ENCODE peak calls at places on chromosomes 11 and 22, in six cellular contexts. Z, H, K, W, G and Q are unnamed samples.
A peak's percentile ranks its signal among the peaks of the same experiment; 100 is the strongest.

GRCh38 chr11:1555713-1556153 is 16.3 kb downstream of the DUSP8 start:
- DNase-seq in W (no peak), Z (no peak), G (no peak), H (peak; percentile 54), K (peak; percentile 13), Q (no peak)

GRCh38 chr11:26946209-26946828 is 47.6 kb upstream of the FIBIN start:
- DNase-seq in W (no peak), G (no peak), H (no peak), K (no peak), Z (peak; percentile 72), Q (peak; percentile 54)

GRCh38 chr22:44669725-44670027 is 32.3 kb upstream of the PRR5 start:
- DNase-seq in W (no peak), H (peak; percentile 76), K (no peak), Z (no peak), G (no peak), Q (peak; percentile 37)

GRCh38 chr11:15327786-15328231 is 213.1 kb downstream of the INSC start:
- DNase-seq in H (peak; percentile 96), W (peak; percentile 68), K (peak; percentile 23), Z (peak; percentile 32), G (peak; percentile 27), Q (peak; percentile 51)

GRCh38 chr22:37414288-37414687 is 13.0 kb downstream of the ELFN2 start:
- DNase-seq in G (no peak), K (no peak), Z (no peak), W (no peak), H (no peak), Q (no peak)

GRCh38 chr22:45008853-45009751 is 703 bp downstream of the PHF21B start:
- DNase-seq in Z (no peak), W (no peak), K (no peak), G (no peak), H (peak; percentile 73), Q (no peak)

GRCh38 chr11:44899959-44900358 is 50.7 kb downstream of the TP53I11 start:
- DNase-seq in W (no peak), H (peak; percentile 90), K (no peak), Z (peak; percentile 76), G (no peak), Q (peak; percentile 69)

GRCh38 chr11:27472398-27473016 is at the start of gene LGR4:
- DNase-seq in H (peak; percentile 99), G (peak; percentile 98), Z (peak; percentile 97), W (peak; percentile 98), K (peak; percentile 97), Q (peak; percentile 96)

GRCh38 chr11:27795955-27796861 is 96.0 kb upstream of the BDNF start:
- DNase-seq in K (no peak), G (no peak), W (no peak), Z (no peak), H (peak; percentile 72), Q (no peak)

GRCh38 chr11:57905439-57905838 is 118.2 kb upstream of the OR9Q1 start:
- DNase-seq in Z (no peak), H (no peak), G (no peak), K (no peak), W (no peak), Q (no peak)

GRCh38 chr11:108435066-108435465 is 32.3 kb downstream of the C11orf65 start:
- DNase-seq in Z (no peak), K (no peak), G (no peak), H (no peak), W (no peak), Q (no peak)

GRCh38 chr11:6927030-6927617 is 898 bp downstream of the ZNF215 start:
- DNase-seq in G (no peak), W (no peak), Z (no peak), K (no peak), H (peak; percentile 47), Q (no peak)

GRCh38 chr11:2211113-2211971 is 39.7 kb upstream of the TH start:
- DNase-seq in K (peak; percentile 11), W (peak; percentile 34), Z (no peak), H (no peak), G (peak; percentile 68), Q (no peak)

GRCh38 chr11:59918987-59919589 is 19.1 kb upstream of the OOSP1 start:
- DNase-seq in G (peak; percentile 21), Z (peak; percentile 71), K (peak; percentile 23), H (peak; percentile 71), W (no peak), Q (peak; percentile 75)

GRCh38 chr22:18023509-18024275 is 669 bp downstream of the MICAL3 start:
- DNase-seq in H (peak; percentile 89), W (peak; percentile 77), Z (no peak), G (peak; percentile 80), K (peak; percentile 79), Q (peak; percentile 78)

GRCh38 chr11:59755701-59756495 is 722 bp downstream of the STX3 start:
- DNase-seq in K (peak; percentile 82), G (peak; percentile 90), Z (peak; percentile 70), W (peak; percentile 83), H (peak; percentile 91), Q (peak; percentile 80)

GRCh38 chr22:46196268-46196667 is 45.9 kb downstream of the PPARA start:
- DNase-seq in W (peak; percentile 67), G (no peak), K (no peak), H (no peak), Z (no peak), Q (no peak)

GRCh38 chr11:72975778-72976520 is 161.7 kb downstream of the ATG16L2 start:
- DNase-seq in Z (peak; percentile 50), K (no peak), G (no peak), H (no peak), W (no peak), Q (peak; percentile 91)

GRCh38 chr11:48170840-48171233 is 45.8 kb upstream of the OR4B1 start:
- DNase-seq in H (no peak), K (no peak), G (no peak), W (no peak), Z (no peak), Q (peak; percentile 50)

GRCh38 chr11:68950268-68950667 is 30.5 kb downstream of the MRGPRD start:
- DNase-seq in H (peak; percentile 77), K (no peak), Z (no peak), G (no peak), W (no peak), Q (peak; percentile 25)

GRCh38 chr22:41831383-41831782 is 1.5 kb upstream of the SREBF2 start:
- DNase-seq in W (no peak), G (no peak), K (peak; percentile 26), Z (no peak), H (no peak), Q (peak; percentile 41)

GRCh38 chr11:15238856-15239255 is 124.1 kb downstream of the INSC start:
- DNase-seq in H (no peak), G (no peak), Z (no peak), W (no peak), K (no peak), Q (no peak)

DNA sequence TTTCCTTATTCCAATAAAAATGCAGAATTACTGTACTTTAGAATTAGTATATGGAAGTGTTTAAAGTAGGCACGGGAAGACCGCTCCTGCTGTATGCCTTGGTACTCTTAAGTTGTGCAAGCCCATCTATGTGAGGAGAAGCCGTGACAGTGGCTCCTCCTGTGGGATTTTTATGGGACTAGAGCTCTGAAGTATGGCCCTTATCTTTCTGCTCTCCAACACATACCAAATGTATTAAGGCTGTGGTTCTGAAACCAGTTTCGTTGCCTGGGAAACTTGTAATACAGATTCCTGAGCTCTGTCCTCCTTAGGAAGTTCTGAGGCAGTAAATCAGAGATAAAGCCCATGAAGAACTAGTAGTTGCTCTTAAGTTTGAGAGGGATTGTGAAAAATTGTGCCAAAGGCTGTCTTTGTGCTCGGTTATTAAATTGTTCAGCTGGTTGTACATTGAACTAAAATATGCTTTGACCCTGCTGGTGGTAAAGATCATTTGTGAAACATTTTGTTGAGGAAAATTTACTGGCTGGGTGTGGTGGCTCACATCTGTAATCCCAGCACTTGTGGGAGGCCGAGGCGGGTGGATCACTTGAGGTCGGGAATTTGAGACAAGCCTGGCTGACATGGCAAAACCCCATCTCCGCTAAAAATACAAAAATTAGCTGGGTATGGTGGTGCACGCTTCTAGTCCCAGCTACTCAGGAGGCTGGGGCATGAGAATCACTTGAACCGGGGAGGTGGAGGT is 29.3 kb downstream of the RTN3 start:
- DNase-seq in Z (peak; percentile 89), G (no peak), W (no peak), H (no peak), K (no peak), Q (peak; percentile 92)
- TF ChIP-seq CTCF in Z (peak; percentile 39), G (no peak), W (no peak), H (peak; percentile 32), K (no peak), Q (peak; percentile 54)

GRCh38 chr11:66335531-66336233 is 552 bp downstream of the RIN1 start:
- DNase-seq in K (peak; percentile 24), W (no peak), H (peak; percentile 81), Z (peak; percentile 62), G (no peak), Q (peak; percentile 64)
- H3K4me3 ChIP-seq in K (peak overlapping the region; percentile 66), W (peak overlapping the region; percentile 61), H (peak overlapping the region; percentile 56), Z (peak overlapping the region; percentile 76), G (peak overlapping the region; percentile 48), Q (peak overlapping the region; percentile 79)

GRCh38 chr11:70567680-70568503 is 169.6 kb downstream of the CTTN start:
- DNase-seq in W (peak; percentile 65), K (peak; percentile 67), G (no peak), Z (peak; percentile 22), H (peak; percentile 80), Q (peak; percentile 29)

GRCh38 chr11:70569173-70569890 is 171.0 kb downstream of the CTTN start:
- DNase-seq in H (peak; percentile 50), G (no peak), K (no peak), Z (no peak), W (no peak), Q (no peak)

GRCh38 chr11:70569996-70570692 is 171.8 kb downstream of the CTTN start:
- DNase-seq in W (no peak), K (no peak), G (no peak), H (peak; percentile 34), Z (no peak), Q (no peak)

GRCh38 chr11:70566768-70567530 is 168.6 kb downstream of the CTTN start:
- DNase-seq in H (no peak), W (no peak), K (no peak), Z (no peak), G (no peak), Q (no peak)

GRCh38 chr11:70568504-70569172 is 170.3 kb downstream of the CTTN start:
- DNase-seq in G (no peak), Z (peak; percentile 23), K (peak; percentile 49), W (peak; percentile 73), H (peak; percentile 93), Q (peak; percentile 39)
- TF ChIP-seq CTCF in G (no peak), Z (peak; percentile 40), K (no peak), W (no peak), H (peak; percentile 59), Q (peak; percentile 13)

GRCh38 chr11:95092549-95093324 is 3.1 kb downstream of the ENDOD1 start:
- DNase-seq in Z (peak; percentile 72), G (no peak), K (no peak), W (no peak), H (peak; percentile 67), Q (peak; percentile 52)

GRCh38 chr11:95098826-95099225 is 9.2 kb downstream of the ENDOD1 start:
- DNase-seq in G (no peak), Z (no peak), H (no peak), K (no peak), W (no peak), Q (no peak)

GRCh38 chr11:95093548-95093947 is 3.9 kb downstream of the ENDOD1 start:
- DNase-seq in G (no peak), H (no peak), W (no peak), K (no peak), Z (no peak), Q (no peak)

GRCh38 chr11:95097209-95097608 is 7.6 kb downstream of the ENDOD1 start:
- DNase-seq in Z (no peak), K (no peak), H (no peak), G (no peak), W (no peak), Q (no peak)

GRCh38 chr11:95095858-95096587 is 6.4 kb downstream of the ENDOD1 start:
- DNase-seq in W (no peak), Z (no peak), K (no peak), H (no peak), G (no peak), Q (peak; percentile 54)
- H3K4me3 ChIP-seq in W (no peak overlapping the region), Z (peak overlapping the region; percentile 4), K (no peak overlapping the region), H (no peak overlapping the region), G (no peak overlapping the region), Q (no peak overlapping the region)